ENCODE peak calls at places on chromosome 22, in nine cellular contexts. One of them, this sample, is unnamed.

GRCh38 chr22:17882162-17882561 is 107.9 kb upstream of the BID start:
- DNase-seq in colonic mucosa: no peak
- DNase-seq in pancreas: no peak
- DNase-seq in tibial nerve: no peak
- DNase-seq in HL-60: no peak
- DNase-seq in brain microvascular endothelial cell: no peak
- DNase-seq in HCT116: no peak
- DNase-seq in CD4-positive, alpha-beta T cell: no peak
- DNase-seq in right atrium auricular region: no peak
- DNase-seq in this sample: no peak

GRCh38 chr22:38271927-38272372 is 860 bp downstream of the TMEM184B start:
- DNase-seq in HL-60: no peak
- DNase-seq in HCT116: no peak
- DNase-seq in right atrium auricular region: no peak
- DNase-seq in colonic mucosa: peak
- DNase-seq in CD4-positive, alpha-beta T cell: no peak
- DNase-seq in tibial nerve: no peak
- DNase-seq in brain microvascular endothelial cell: no peak
- DNase-seq in pancreas: no peak
- DNase-seq in this sample: no peak

GRCh38 chr22:23831261-23831660 is 7.5 kb downstream of the DERL3 start:
- DNase-seq in tibial nerve: no peak
- DNase-seq in right atrium auricular region: no peak
- DNase-seq in colonic mucosa: no peak
- DNase-seq in HCT116: no peak
- DNase-seq in pancreas: no peak
- DNase-seq in CD4-positive, alpha-beta T cell: no peak
- DNase-seq in brain microvascular endothelial cell: no peak
- DNase-seq in HL-60: no peak
- DNase-seq in this sample: no peak

GRCh38 chr22:46684706-46685105 is 53.3 kb downstream of the CERK start:
- DNase-seq in HL-60: peak
- DNase-seq in right atrium auricular region: no peak
- DNase-seq in CD4-positive, alpha-beta T cell: no peak
- DNase-seq in HCT116: no peak
- DNase-seq in brain microvascular endothelial cell: no peak
- DNase-seq in pancreas: no peak
- DNase-seq in tibial nerve: no peak
- DNase-seq in colonic mucosa: no peak
- DNase-seq in this sample: no peak

GRCh38 chr22:39728236-39728860 is 157.8 kb downstream of the CACNA1I start:
- DNase-seq in tibial nerve: no peak
- DNase-seq in CD4-positive, alpha-beta T cell: no peak
- DNase-seq in HL-60: no peak
- DNase-seq in right atrium auricular region: no peak
- DNase-seq in brain microvascular endothelial cell: no peak
- DNase-seq in pancreas: no peak
- DNase-seq in colonic mucosa: no peak
- DNase-seq in HCT116: no peak
- DNase-seq in this sample: no peak

GRCh38 chr22:19143967-19144400 is 467 bp downstream of the ESS2 start:
- DNase-seq in CD4-positive, alpha-beta T cell: no peak
- DNase-seq in brain microvascular endothelial cell: no peak
- DNase-seq in right atrium auricular region: no peak
- DNase-seq in colonic mucosa: no peak
- DNase-seq in pancreas: no peak
- DNase-seq in tibial nerve: no peak
- DNase-seq in HL-60: peak
- DNase-seq in HCT116: no peak
- DNase-seq in this sample: no peak

GRCh38 chr22:27501191-27501936 is 300.2 kb downstream of the MN1 start:
- DNase-seq in tibial nerve: no peak
- DNase-seq in brain microvascular endothelial cell: no peak
- DNase-seq in CD4-positive, alpha-beta T cell: no peak
- DNase-seq in right atrium auricular region: no peak
- DNase-seq in HL-60: no peak
- DNase-seq in pancreas: no peak
- DNase-seq in colonic mucosa: no peak
- DNase-seq in HCT116: no peak
- DNase-seq in this sample: no peak

GRCh38 chr22:35437038-35437437 is 37.1 kb downstream of the MCM5 start:
- DNase-seq in HCT116: peak
- DNase-seq in brain microvascular endothelial cell: no peak
- DNase-seq in colonic mucosa: no peak
- DNase-seq in pancreas: no peak
- DNase-seq in HL-60: peak
- DNase-seq in right atrium auricular region: no peak
- DNase-seq in CD4-positive, alpha-beta T cell: no peak
- DNase-seq in tibial nerve: no peak
- DNase-seq in this sample: no peak

DNA sequence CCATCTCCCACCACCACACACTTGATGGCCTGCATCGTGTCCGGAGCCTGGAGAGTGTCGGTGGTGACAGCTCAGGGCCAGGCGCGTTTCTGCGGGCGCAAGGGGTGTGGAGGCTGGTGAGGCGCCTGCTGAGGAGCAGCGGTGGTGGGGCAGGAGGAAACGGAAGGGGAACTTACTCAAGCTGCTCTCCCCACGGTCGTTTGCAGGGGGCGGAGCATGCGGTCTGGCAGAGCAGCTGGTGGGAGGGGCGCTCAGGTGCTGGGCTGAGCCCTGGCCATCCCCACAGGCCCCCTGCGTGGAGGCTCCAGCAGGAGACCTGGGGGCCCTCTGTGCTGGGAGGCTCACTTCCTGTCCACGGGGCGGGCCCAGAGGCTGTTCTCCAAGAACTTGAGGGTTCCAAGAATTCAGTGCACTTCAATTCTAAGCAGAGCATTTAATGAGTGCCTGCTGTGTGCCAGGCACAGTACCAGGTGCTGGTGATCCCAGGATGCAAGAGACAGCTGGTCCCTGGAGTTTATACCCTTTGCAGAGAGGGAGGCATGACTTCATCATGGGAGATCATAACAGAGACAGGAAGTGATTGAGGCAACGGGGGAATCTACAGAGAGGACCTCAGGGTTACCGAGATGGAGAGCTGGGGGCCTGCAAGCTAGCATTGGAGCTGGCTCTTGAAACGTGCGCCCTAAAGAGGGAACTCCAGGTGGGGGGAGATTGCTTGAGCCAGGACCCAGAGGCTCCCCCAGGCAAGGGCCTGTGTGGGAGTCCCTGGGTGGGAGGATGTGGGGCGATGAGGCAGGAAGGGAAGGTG is at the start of gene RAC2:
- DNase-seq in HL-60: peak
- DNase-seq in pancreas: no peak
- DNase-seq in CD4-positive, alpha-beta T cell: peak
- DNase-seq in HCT116: peak
- DNase-seq in right atrium auricular region: peak
- DNase-seq in colonic mucosa: peak
- DNase-seq in brain microvascular endothelial cell: peak
- DNase-seq in tibial nerve: no peak
- DNase-seq in this sample: peak
- H3K27ac ChIP-seq in HL-60: peak
- H3K27ac ChIP-seq in pancreas: peak
- H3K27ac ChIP-seq in CD4-positive, alpha-beta T cell: peak
- H3K27ac ChIP-seq in HCT116: peak
- H3K27ac ChIP-seq in right atrium auricular region: no peak
- H3K27ac ChIP-seq in colonic mucosa: peak
- H3K27ac ChIP-seq in brain microvascular endothelial cell: no peak
- H3K27ac ChIP-seq in tibial nerve: no peak
- H3K27ac ChIP-seq in this sample: no peak

GRCh38 chr22:29724843-29725242 is 5.0 kb downstream of the CABP7 start:
- DNase-seq in pancreas: no peak
- DNase-seq in brain microvascular endothelial cell: no peak
- DNase-seq in right atrium auricular region: no peak
- DNase-seq in HL-60: no peak
- DNase-seq in HCT116: no peak
- DNase-seq in CD4-positive, alpha-beta T cell: no peak
- DNase-seq in colonic mucosa: no peak
- DNase-seq in tibial nerve: no peak
- DNase-seq in this sample: no peak

GRCh38 chr22:29726104-29726503 is 6.3 kb downstream of the CABP7 start:
- DNase-seq in pancreas: no peak
- DNase-seq in CD4-positive, alpha-beta T cell: no peak
- DNase-seq in brain microvascular endothelial cell: no peak
- DNase-seq in tibial nerve: no peak
- DNase-seq in HL-60: no peak
- DNase-seq in HCT116: no peak
- DNase-seq in right atrium auricular region: no peak
- DNase-seq in colonic mucosa: no peak
- DNase-seq in this sample: no peak

GRCh38 chr22:29729161-29729560 is 9.4 kb downstream of the CABP7 start:
- DNase-seq in colonic mucosa: no peak
- DNase-seq in tibial nerve: no peak
- DNase-seq in CD4-positive, alpha-beta T cell: no peak
- DNase-seq in HL-60: no peak
- DNase-seq in brain microvascular endothelial cell: no peak
- DNase-seq in pancreas: no peak
- DNase-seq in right atrium auricular region: no peak
- DNase-seq in HCT116: no peak
- DNase-seq in this sample: no peak

GRCh38 chr22:29726512-29727247 is 6.9 kb downstream of the CABP7 start:
- DNase-seq in HCT116: no peak
- DNase-seq in brain microvascular endothelial cell: no peak
- DNase-seq in right atrium auricular region: no peak
- DNase-seq in HL-60: no peak
- DNase-seq in colonic mucosa: no peak
- DNase-seq in pancreas: no peak
- DNase-seq in CD4-positive, alpha-beta T cell: no peak
- DNase-seq in tibial nerve: no peak
- DNase-seq in this sample: no peak

DNA sequence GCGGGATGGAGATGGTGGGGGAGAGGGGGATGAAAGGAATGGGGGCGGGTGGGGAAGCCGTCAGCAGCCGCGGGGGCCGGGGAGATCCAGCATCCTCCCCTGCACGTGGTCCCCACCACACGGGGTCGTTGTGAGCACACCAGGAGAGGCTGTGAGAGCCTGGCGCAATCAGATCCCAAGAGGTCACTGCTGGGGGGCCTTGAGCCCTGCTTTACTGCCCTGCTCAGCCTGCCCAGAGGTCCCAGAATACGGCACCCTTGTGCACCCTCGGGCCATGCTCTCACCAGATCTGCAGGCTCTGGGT is 7.4 kb downstream of the CABP7 start:
- DNase-seq in HL-60: peak
- DNase-seq in colonic mucosa: peak
- DNase-seq in pancreas: no peak
- DNase-seq in brain microvascular endothelial cell: no peak
- DNase-seq in CD4-positive, alpha-beta T cell: no peak
- DNase-seq in right atrium auricular region: no peak
- DNase-seq in tibial nerve: no peak
- DNase-seq in HCT116: no peak
- DNase-seq in this sample: no peak
- TF ChIP-seq CTCF in HL-60: no peak
- TF ChIP-seq CTCF in colonic mucosa: no peak
- TF ChIP-seq CTCF in pancreas: no peak
- TF ChIP-seq CTCF in brain microvascular endothelial cell: peak
- TF ChIP-seq CTCF in CD4-positive, alpha-beta T cell: no peak
- TF ChIP-seq CTCF in right atrium auricular region: peak
- TF ChIP-seq CTCF in tibial nerve: no peak
- TF ChIP-seq CTCF in HCT116: peak
- TF ChIP-seq CTCF in this sample: no peak

GRCh38 chr22:49037701-49038245 is 789.9 kb downstream of the BRD1 start:
- DNase-seq in HCT116: no peak
- DNase-seq in pancreas: no peak
- DNase-seq in right atrium auricular region: no peak
- DNase-seq in HL-60: no peak
- DNase-seq in tibial nerve: no peak
- DNase-seq in brain microvascular endothelial cell: no peak
- DNase-seq in colonic mucosa: no peak
- DNase-seq in CD4-positive, alpha-beta T cell: no peak
- DNase-seq in this sample: no peak
- H3K27ac ChIP-seq in HCT116: no peak
- H3K27ac ChIP-seq in pancreas: no peak
- H3K27ac ChIP-seq in right atrium auricular region: no peak
- H3K27ac ChIP-seq in HL-60: no peak
- H3K27ac ChIP-seq in tibial nerve: no peak
- H3K27ac ChIP-seq in brain microvascular endothelial cell: no peak
- H3K27ac ChIP-seq in colonic mucosa: no peak
- H3K27ac ChIP-seq in CD4-positive, alpha-beta T cell: no peak
- H3K27ac ChIP-seq in this sample: no peak

GRCh38 chr22:43825651-43826050 is 13.5 kb upstream of the EFCAB6 start:
- DNase-seq in colonic mucosa: no peak
- DNase-seq in HL-60: no peak
- DNase-seq in CD4-positive, alpha-beta T cell: no peak
- DNase-seq in HCT116: no peak
- DNase-seq in right atrium auricular region: no peak
- DNase-seq in pancreas: no peak
- DNase-seq in tibial nerve: no peak
- DNase-seq in brain microvascular endothelial cell: no peak
- DNase-seq in this sample: no peak

GRCh38 chr22:43824724-43825485 is 12.8 kb upstream of the EFCAB6 start:
- DNase-seq in tibial nerve: no peak
- DNase-seq in HCT116: no peak
- DNase-seq in CD4-positive, alpha-beta T cell: no peak
- DNase-seq in pancreas: peak
- DNase-seq in right atrium auricular region: no peak
- DNase-seq in HL-60: no peak
- DNase-seq in brain microvascular endothelial cell: no peak
- DNase-seq in colonic mucosa: no peak
- DNase-seq in this sample: peak

GRCh38 chr22:43827926-43828710 is 16.0 kb upstream of the EFCAB6 start:
- DNase-seq in HCT116: no peak
- DNase-seq in tibial nerve: no peak
- DNase-seq in HL-60: no peak
- DNase-seq in right atrium auricular region: no peak
- DNase-seq in brain microvascular endothelial cell: no peak
- DNase-seq in CD4-positive, alpha-beta T cell: no peak
- DNase-seq in pancreas: peak
- DNase-seq in colonic mucosa: no peak
- DNase-seq in this sample: no peak

GRCh38 chr22:43827336-43827735 is 15.2 kb upstream of the EFCAB6 start:
- DNase-seq in CD4-positive, alpha-beta T cell: no peak
- DNase-seq in right atrium auricular region: no peak
- DNase-seq in HL-60: no peak
- DNase-seq in pancreas: no peak
- DNase-seq in tibial nerve: no peak
- DNase-seq in colonic mucosa: no peak
- DNase-seq in brain microvascular endothelial cell: no peak
- DNase-seq in HCT116: no peak
- DNase-seq in this sample: no peak

DNA sequence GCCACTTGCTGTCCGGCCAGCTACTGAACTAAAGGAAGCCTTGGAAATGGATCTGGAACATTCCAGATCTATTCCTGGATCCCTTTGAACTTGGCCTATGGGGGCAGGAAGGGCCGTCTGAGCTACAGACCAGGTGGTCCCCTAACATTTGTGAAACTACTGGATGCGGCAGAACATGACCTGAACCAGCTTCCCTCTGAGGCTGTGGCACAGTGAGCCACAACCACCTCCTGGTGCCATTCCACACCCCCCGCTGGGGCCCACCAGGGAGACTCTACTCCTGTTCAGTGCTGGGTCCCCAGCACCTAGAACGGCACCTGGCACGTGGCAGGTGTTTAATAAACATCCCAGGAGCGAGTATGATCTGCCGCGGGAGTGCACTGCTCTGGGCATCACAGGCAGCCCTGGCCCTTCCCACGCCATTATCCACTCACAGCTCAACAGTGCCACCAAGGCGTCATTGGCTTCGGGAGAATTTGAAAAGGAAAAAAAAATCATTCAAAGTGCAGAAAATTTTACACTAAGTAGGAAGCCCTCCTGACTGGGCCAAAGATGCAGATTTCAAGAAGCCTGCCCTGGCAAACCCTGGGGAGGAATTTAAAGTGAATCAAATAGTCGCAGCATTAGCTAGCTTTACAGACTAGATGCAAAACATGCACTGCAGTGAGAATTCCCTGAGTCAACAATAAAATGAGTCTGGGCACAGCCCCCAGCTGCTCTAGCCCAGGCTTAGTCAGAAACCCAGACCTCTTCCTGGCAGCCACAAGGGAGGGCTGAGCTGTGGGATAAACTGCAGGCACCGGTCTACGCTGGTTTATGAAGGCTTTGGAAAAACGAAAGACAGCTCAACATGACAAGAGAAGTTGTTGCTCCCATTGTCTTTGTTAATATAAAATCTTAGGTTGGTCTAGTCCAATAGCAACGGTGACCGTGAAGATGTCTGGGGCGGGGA is 14.3 kb upstream of the EFCAB6 start:
- DNase-seq in pancreas: peak
- DNase-seq in brain microvascular endothelial cell: peak
- DNase-seq in CD4-positive, alpha-beta T cell: no peak
- DNase-seq in HCT116: no peak
- DNase-seq in colonic mucosa: no peak
- DNase-seq in tibial nerve: no peak
- DNase-seq in right atrium auricular region: no peak
- DNase-seq in HL-60: no peak
- DNase-seq in this sample: peak
- TF ChIP-seq CTCF in pancreas: peak
- TF ChIP-seq CTCF in brain microvascular endothelial cell: peak
- TF ChIP-seq CTCF in CD4-positive, alpha-beta T cell: no peak
- TF ChIP-seq CTCF in HCT116: peak
- TF ChIP-seq CTCF in colonic mucosa: no peak
- TF ChIP-seq CTCF in tibial nerve: no peak
- TF ChIP-seq CTCF in right atrium auricular region: peak
- TF ChIP-seq CTCF in HL-60: no peak
- TF ChIP-seq CTCF in this sample: peak